ENCODE peak calls at places on chromosomes 3 and 15, in ten cellular contexts. V, T, U, Y, L, I, D, C, B and E are unnamed samples.

GRCh38 chr3:192237992-192238608 is 489.2 kb downstream of the FGF12 start:
- DNase-seq in V (no peak), T (no peak), U (no peak), Y (no peak), L (no peak), I (peak), D (no peak), C (no peak), B (no peak), E (no peak)

GRCh38 chr3:136955813-136956212 is 2.0 kb upstream of the IL20RB start:
- DNase-seq in V (peak), T (no peak), U (no peak), Y (peak), L (no peak), I (no peak), D (no peak), C (peak), B (peak), E (peak)

GRCh38 chr3:39208463-39209055 is 16.2 kb upstream of the XIRP1 start:
- DNase-seq in V (no peak), T (no peak), U (peak), Y (peak), L (no peak), I (peak), D (no peak), C (peak), B (peak), E (peak)

GRCh38 chr15:91967935-91968605 is 114.6 kb downstream of the SLCO3A1 start:
- DNase-seq in V (no peak), T (no peak), U (no peak), Y (no peak), L (no peak), I (no peak), D (no peak), C (peak), B (no peak), E (no peak)

GRCh38 chr3:33678073-33678472 is 40.0 kb downstream of the CLASP2 start:
- DNase-seq in V (no peak), T (no peak), U (no peak), Y (no peak), L (no peak), I (no peak), D (no peak), C (no peak), B (no peak), E (no peak)

GRCh38 chr15:47711654-47712053 is 5.7 kb upstream of the SEMA6D start:
- DNase-seq in V (no peak), T (no peak), U (no peak), Y (peak), L (no peak), I (no peak), D (no peak), C (peak), B (peak), E (no peak)

GRCh38 chr3:46356909-46357308 is 3.0 kb downstream of the CCR2 start:
- DNase-seq in V (no peak), T (no peak), U (no peak), Y (no peak), L (no peak), I (no peak), D (no peak), C (no peak), B (no peak), E (no peak)

GRCh38 chr15:69798481-69799315 is 299.0 kb downstream of the TLE3 start:
- DNase-seq in V (no peak), T (no peak), U (no peak), Y (peak), L (no peak), I (no peak), D (no peak), C (no peak), B (peak), E (no peak)

GRCh38 chr3:127588675-127589577 is 1.6 kb downstream of the TPRA1 start:
- DNase-seq in V (peak), T (no peak), U (no peak), Y (peak), L (no peak), I (no peak), D (peak), C (peak), B (peak), E (peak)

GRCh38 chr3:15452156-15452555 is 24.8 kb downstream of the EAF1 start:
- DNase-seq in V (no peak), T (no peak), U (no peak), Y (no peak), L (no peak), I (no peak), D (no peak), C (no peak), B (no peak), E (no peak)

GRCh38 chr3:140022061-140022781 is 87.2 kb downstream of the CLSTN2 start:
- DNase-seq in V (no peak), T (no peak), U (no peak), Y (peak), L (no peak), I (no peak), D (no peak), C (no peak), B (no peak), E (no peak)

GRCh38 chr15:51077565-51078153 is 17.0 kb downstream of the TNFAIP8L3 start:
- DNase-seq in V (peak), T (peak), U (peak), Y (peak), L (no peak), I (peak), D (no peak), C (no peak), B (peak), E (no peak)

GRCh38 chr15:48510976-48511375 is 134.5 kb downstream of the FBN1 start:
- DNase-seq in V (no peak), T (no peak), U (no peak), Y (peak), L (no peak), I (no peak), D (no peak), C (no peak), B (no peak), E (no peak)

GRCh38 chr15:28942046-28942445 is 56.3 kb downstream of the APBA2 start:
- DNase-seq in V (no peak), T (peak), U (peak), Y (no peak), L (no peak), I (no peak), D (no peak), C (no peak), B (no peak), E (no peak)